ENCODE peak calls at places on chromosomes 6 and 20, in nine cellular contexts. D is SK-N-SH, N is transverse colon, P is stomach, X is breast epithelium, R is prostate gland, S is GM23338, M is esophagus muscularis mucosa, V is HCT116. I is an unnamed sample.
A peak's percentile ranks its signal among the peaks of the same experiment; 100 is the strongest.

GRCh38 chr6:11918739-11919605 is 93.1 kb upstream of the HIVEP1 start:
- DNase-seq in X (no peak), M (no peak), P (no peak), N (no peak), R (no peak), V (no peak), D (no peak), S (no peak), I (no peak)

GRCh38 chr6:54112171-54112650 is 968 bp downstream of the MLIP start:
- DNase-seq in R (no peak), S (no peak), M (no peak), X (no peak), N (no peak), P (no peak), V (no peak), D (no peak), I (no peak)

GRCh38 chr20:58697201-58697866 is 4.7 kb downstream of the NPEPL1 start:
- DNase-seq in V (no peak), D (no peak), X (no peak), S (no peak), R (no peak), M (no peak), N (peak; percentile 4), P (no peak), I (no peak)

GRCh38 chr6:41411961-41412360 is 76.6 kb downstream of the NCR2 start:
- DNase-seq in D (no peak), X (no peak), R (no peak), N (no peak), S (no peak), P (no peak), V (no peak), M (no peak), I (no peak)

GRCh38 chr6:39263299-39264037 is 34.2 kb upstream of the KCNK5 start:
- DNase-seq in N (no peak), D (no peak), P (no peak), M (no peak), X (no peak), R (peak; percentile 16), V (no peak), S (peak; percentile 83), I (peak; percentile 48)

GRCh38 chr6:12490376-12490903 is 200.3 kb downstream of the EDN1 start:
- DNase-seq in V (no peak), D (no peak), R (no peak), S (no peak), P (no peak), N (no peak), M (no peak), X (no peak), I (no peak)

GRCh38 chr6:134317471-134318131 is at the start of gene SGK1:
- DNase-seq in M (no peak), R (peak; percentile 9), X (peak; percentile 26), D (peak; percentile 59), N (no peak), P (no peak), V (no peak), S (peak; percentile 81), I (no peak)

GRCh38 chr6:143058987-143059386 is 1.7 kb upstream of the AIG1 start:
- DNase-seq in X (no peak), R (no peak), P (no peak), M (no peak), D (no peak), S (peak; percentile 11), V (no peak), N (no peak), I (no peak)

GRCh38 chr6:53065266-53066058 is at the start of gene FBXO9:
- DNase-seq in R (peak; percentile 55), D (peak; percentile 92), V (no peak), S (peak; percentile 69), M (no peak), P (peak; percentile 51), X (peak; percentile 35), N (peak; percentile 70), I (peak; percentile 35)

GRCh38 chr6:39439342-39440038 is 117.0 kb upstream of the KCNK16 start:
- DNase-seq in V (no peak), P (no peak), X (no peak), D (no peak), R (no peak), S (no peak), N (no peak), M (peak; percentile 68), I (no peak)

GRCh38 chr6:19803331-19804330 is 33.5 kb upstream of the ID4 start:
- DNase-seq in N (no peak), V (no peak), P (no peak), D (no peak), M (no peak), R (no peak), X (no peak), S (no peak), I (no peak)

GRCh38 chr20:64040231-64041039 is 4.5 kb downstream of the C20orf204 start:
- DNase-seq in M (no peak), S (no peak), V (no peak), N (no peak), P (no peak), R (no peak), D (no peak), X (no peak), I (no peak)

GRCh38 chr6:155273438-155273837 is 9.6 kb downstream of the CLDN20 start:
- DNase-seq in X (no peak), N (no peak), V (no peak), P (no peak), D (peak; percentile 65), M (no peak), S (peak; percentile 52), R (no peak), I (no peak)

GRCh38 chr20:9179193-9179802 is 110.4 kb downstream of the PLCB4 start:
- DNase-seq in V (no peak), D (no peak), R (no peak), M (no peak), P (no peak), X (no peak), N (no peak), S (peak; percentile 42), I (no peak)

GRCh38 chr20:63027425-63028389 is 20.9 kb upstream of the BHLHE23 start:
- DNase-seq in V (no peak), P (no peak), R (no peak), D (peak; percentile 76), S (peak; percentile 83), M (no peak), N (no peak), X (no peak), I (peak; percentile 44)

DNA sequence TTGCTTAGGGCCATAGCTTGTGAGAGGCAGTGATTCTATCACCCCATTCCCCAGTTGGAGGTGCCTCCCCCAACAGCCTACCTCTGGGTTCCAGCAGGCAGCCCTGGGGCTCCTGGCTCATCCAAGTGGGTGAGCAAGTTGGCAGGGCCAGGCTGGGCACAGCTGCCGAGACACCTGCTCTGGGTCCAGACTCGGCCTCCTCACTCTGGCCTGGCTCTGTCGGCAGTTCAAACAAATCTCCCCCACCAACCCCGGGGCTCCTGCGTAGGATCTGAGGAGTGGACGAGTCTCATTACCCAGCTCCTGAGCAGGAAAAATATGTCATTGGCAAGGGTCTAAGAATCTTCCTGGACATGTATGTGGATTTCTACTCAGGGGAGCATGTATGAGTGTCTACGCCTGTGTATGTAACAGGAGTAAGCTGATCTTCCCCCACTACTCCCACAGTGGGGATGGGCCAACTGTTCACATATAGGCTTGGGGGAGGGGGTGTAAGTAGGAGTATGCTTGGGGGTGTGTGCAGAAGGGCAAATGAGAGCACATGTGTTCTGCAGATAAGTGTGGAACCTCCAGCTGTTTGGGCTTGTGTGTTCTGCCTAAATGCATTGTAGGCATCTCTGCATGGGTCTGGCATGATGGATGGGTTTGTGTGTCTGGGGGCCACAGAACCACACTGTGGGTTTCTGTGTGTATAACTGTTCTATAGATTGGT is 2.0 kb downstream of the ID1 start:
- DNase-seq in M (no peak), X (no peak), R (peak; percentile 28), S (peak; percentile 67), D (peak; percentile 69), P (peak; percentile 55), V (peak; percentile 93), N (peak; percentile 55), I (no peak)
- H3K27ac ChIP-seq in M (peak overlapping the region; percentile 98), X (peak overlapping the region; percentile 77), R (peak overlapping the region; percentile 85), S (peak overlapping the region; percentile 92), D (peak overlapping the region; percentile 90), P (peak overlapping the region; percentile 91), V (peak overlapping the region; percentile 98), N (peak overlapping the region; percentile 92), I (no peak overlapping the region)

GRCh38 chr6:30725713-30726505 is 5.8 kb downstream of the TUBB start:
- DNase-seq in R (no peak), V (no peak), N (no peak), D (peak; percentile 41), M (no peak), S (peak; percentile 63), X (no peak), P (no peak), I (no peak)
- TF ChIP-seq POLR2AphosphoS5 in R (no peak), V (peak; percentile 63), N (no peak), D (peak; percentile 92), M (no peak), S (peak; percentile 97), X (no peak), P (no peak), I (peak; percentile 93)

GRCh38 chr6:166156942-166157341 is 10.7 kb downstream of the TBXT start:
- DNase-seq in D (no peak), R (no peak), S (peak; percentile 46), M (no peak), V (peak; percentile 7), X (no peak), N (no peak), P (no peak), I (no peak)
- TF ChIP-seq CTCF in D (peak; percentile 38), R (no peak), S (peak; percentile 77), M (no peak), V (peak; percentile 53), X (no peak), N (no peak), P (no peak), I (no peak)

DNA sequence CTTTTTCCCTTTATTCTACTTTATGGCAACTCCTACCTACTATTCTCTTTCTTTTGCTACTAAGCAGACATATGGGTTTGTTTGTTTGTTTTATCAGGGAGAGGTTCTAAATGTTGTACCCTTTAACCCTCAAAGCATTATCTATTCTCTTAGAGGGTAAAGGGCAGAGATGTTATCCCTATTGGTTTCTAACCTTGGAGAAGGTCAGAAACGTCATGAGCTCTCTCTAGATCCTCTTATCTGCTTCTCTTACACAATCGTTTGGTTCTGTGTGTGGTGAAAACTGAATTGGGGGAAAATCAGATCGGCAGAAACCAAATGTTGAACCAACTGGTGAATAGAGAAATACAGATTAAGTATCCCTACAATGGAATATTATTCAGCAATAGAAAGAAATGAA is 6.4 kb upstream of the MPC1 start:
- DNase-seq in V (no peak), X (no peak), M (no peak), D (no peak), S (no peak), R (no peak), P (no peak), N (no peak), I (peak; percentile 9)
- H3K27ac ChIP-seq in V (no peak overlapping the region), X (no peak overlapping the region), M (no peak overlapping the region), D (no peak overlapping the region), S (no peak overlapping the region), R (no peak overlapping the region), P (no peak overlapping the region), N (no peak overlapping the region), I (no peak overlapping the region)

I was measured in HL-60.